ENCODE peak calls at places on chromosome 11, in four cellular contexts. P is H9, S is H1, L is IMR-90. T is an unnamed sample.

GRCh38 chr11:73359930-73360742 is 16.1 kb upstream of the RELT start:
- DNase-seq in P (peak; percentile 80), S (peak; percentile 83), L (peak; percentile 49), T (peak; percentile 75)

GRCh38 chr11:103636232-103636631 is 400.2 kb upstream of the DDI1 start:
- DNase-seq in P (no peak), S (no peak), L (no peak), T (no peak)

GRCh38 chr11:114296979-114297372 is 777 bp downstream of the NNMT start:
- DNase-seq in P (no peak), S (no peak), L (no peak), T (no peak)

GRCh38 chr11:45058344-45058743 is 88.1 kb upstream of the PRDM11 start:
- DNase-seq in P (no peak), S (no peak), L (no peak), T (no peak)

GRCh38 chr11:110571286-110571685 is 141.0 kb downstream of the ARHGAP20 start:
- DNase-seq in P (no peak), S (no peak), L (no peak), T (no peak)

GRCh38 chr11:110525883-110526282 is 96.1 kb downstream of the FDX1 start:
- DNase-seq in P (no peak), S (no peak), L (peak; percentile 92), T (no peak)

GRCh38 chr11:44766112-44766971 is 39.6 kb downstream of the TSPAN18 start:
- DNase-seq in P (peak; percentile 22), S (peak; percentile 38), L (peak; percentile 93), T (peak; percentile 79)

GRCh38 chr11:131385763-131386394 is 15.5 kb downstream of the NTM start:
- DNase-seq in P (no peak), S (no peak), L (no peak), T (no peak)

GRCh38 chr11:44007746-44008501 is 39.9 kb upstream of the ACCSL start:
- DNase-seq in P (peak; percentile 11), S (peak; percentile 32), L (no peak), T (peak; percentile 40)

GRCh38 chr11:31689559-31689958 is 121.6 kb downstream of the PAX6 start:
- DNase-seq in P (no peak), S (no peak), L (no peak), T (no peak)

GRCh38 chr11:128125723-128126122 is 461.6 kb downstream of the ETS1 start:
- DNase-seq in P (no peak), S (no peak), L (no peak), T (peak; percentile 3)

GRCh38 chr11:47847892-47848635 is at the start of gene NUP160:
- DNase-seq in P (peak; percentile 86), S (peak; percentile 95), L (peak; percentile 29), T (peak; percentile 87)

GRCh38 chr11:116418388-116419041 is 354.3 kb downstream of the BUD13 start:
- DNase-seq in P (no peak), S (no peak), L (no peak), T (no peak)
- H3K23ac ChIP-seq in P (no peak overlapping the region), S (no peak overlapping the region), L (no peak overlapping the region), T (no peak overlapping the region)

GRCh38 chr11:16911658-16912057 is 102.6 kb downstream of the PLEKHA7 start:
- DNase-seq in P (no peak), S (no peak), L (no peak), T (no peak)
- H3K9ac ChIP-seq in P (no peak overlapping the region), S (no peak overlapping the region), L (no peak overlapping the region), T (no peak overlapping the region)

GRCh38 chr11:68950268-68950667 is 30.5 kb downstream of the MRGPRD start:
- DNase-seq in P (peak; percentile 66), S (no peak), L (no peak), T (peak; percentile 70)

GRCh38 chr11:68946416-68947090 is 34.2 kb downstream of the MRGPRD start:
- DNase-seq in P (no peak), S (no peak), L (peak; percentile 89), T (no peak)

GRCh38 chr11:68948948-68949347 is 31.8 kb downstream of the MRGPRD start:
- DNase-seq in P (no peak), S (no peak), L (no peak), T (no peak)

GRCh38 chr11:68948496-68948895 is 32.3 kb downstream of the MRGPRD start:
- DNase-seq in P (no peak), S (no peak), L (peak; percentile 50), T (no peak)

GRCh38 chr11:68947151-68947550 is 33.6 kb downstream of the MRGPRD start:
- DNase-seq in P (no peak), S (no peak), L (no peak), T (no peak)
- H4K5ac ChIP-seq in P (no peak overlapping the region), S (no peak overlapping the region), L (no peak overlapping the region), T (no peak overlapping the region)

GRCh38 chr11:126510621-126511370 is 155.3 kb downstream of the ST3GAL4 start:
- DNase-seq in P (no peak), S (no peak), L (peak; percentile 15), T (peak; percentile 15)
- H3K23ac ChIP-seq in P (no peak overlapping the region), S (no peak overlapping the region), L (no peak overlapping the region), T (no peak overlapping the region)

DNA sequence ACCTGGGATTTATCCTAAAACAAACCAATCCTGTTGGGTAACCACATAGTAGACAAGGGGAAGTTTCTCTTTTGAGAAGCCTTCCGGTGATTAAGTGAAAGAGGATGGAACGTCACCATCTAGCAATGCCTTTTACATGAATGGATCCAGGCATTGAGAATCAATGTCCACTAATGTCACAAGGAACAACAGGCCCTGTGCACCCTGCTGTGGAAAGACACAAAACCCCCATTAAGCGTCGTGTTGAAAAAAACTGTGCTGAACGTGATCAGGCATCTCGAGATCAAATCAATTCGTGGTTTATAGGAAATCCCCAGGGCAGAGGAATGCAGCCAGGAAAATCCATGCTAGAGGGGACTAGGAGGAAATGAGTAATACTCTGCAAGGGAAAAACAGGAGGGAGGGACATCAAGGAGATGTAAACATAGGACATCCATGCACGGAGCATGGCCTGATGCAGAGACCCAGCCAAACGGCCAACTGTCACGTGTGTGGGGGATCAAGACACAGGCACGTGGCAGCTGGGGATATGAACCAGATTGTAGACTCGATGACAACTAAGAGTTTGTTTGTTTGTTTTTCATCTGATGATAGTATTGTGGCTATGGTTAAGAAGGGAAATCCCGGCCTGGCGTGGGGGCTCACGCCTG is 38.6 kb upstream of the CARS1 start:
- DNase-seq in P (no peak), S (peak; percentile 27), L (peak; percentile 91), T (peak; percentile 63)
- H3K9ac ChIP-seq in P (no peak overlapping the region), S (no peak overlapping the region), L (no peak overlapping the region), T (no peak overlapping the region)

GRCh38 chr11:64211181-64211872 is 4.8 kb downstream of the FERMT3 start:
- DNase-seq in P (no peak), S (no peak), L (no peak), T (no peak)

GRCh38 chr11:64208086-64208795 is 1.7 kb downstream of the FERMT3 start:
- DNase-seq in P (no peak), S (no peak), L (no peak), T (no peak)

GRCh38 chr11:64208796-64209562 is 2.5 kb downstream of the FERMT3 start:
- DNase-seq in P (no peak), S (no peak), L (no peak), T (no peak)

GRCh38 chr11:64209563-64209843 is 3.0 kb downstream of the FERMT3 start:
- DNase-seq in P (no peak), S (no peak), L (no peak), T (no peak)

DNA sequence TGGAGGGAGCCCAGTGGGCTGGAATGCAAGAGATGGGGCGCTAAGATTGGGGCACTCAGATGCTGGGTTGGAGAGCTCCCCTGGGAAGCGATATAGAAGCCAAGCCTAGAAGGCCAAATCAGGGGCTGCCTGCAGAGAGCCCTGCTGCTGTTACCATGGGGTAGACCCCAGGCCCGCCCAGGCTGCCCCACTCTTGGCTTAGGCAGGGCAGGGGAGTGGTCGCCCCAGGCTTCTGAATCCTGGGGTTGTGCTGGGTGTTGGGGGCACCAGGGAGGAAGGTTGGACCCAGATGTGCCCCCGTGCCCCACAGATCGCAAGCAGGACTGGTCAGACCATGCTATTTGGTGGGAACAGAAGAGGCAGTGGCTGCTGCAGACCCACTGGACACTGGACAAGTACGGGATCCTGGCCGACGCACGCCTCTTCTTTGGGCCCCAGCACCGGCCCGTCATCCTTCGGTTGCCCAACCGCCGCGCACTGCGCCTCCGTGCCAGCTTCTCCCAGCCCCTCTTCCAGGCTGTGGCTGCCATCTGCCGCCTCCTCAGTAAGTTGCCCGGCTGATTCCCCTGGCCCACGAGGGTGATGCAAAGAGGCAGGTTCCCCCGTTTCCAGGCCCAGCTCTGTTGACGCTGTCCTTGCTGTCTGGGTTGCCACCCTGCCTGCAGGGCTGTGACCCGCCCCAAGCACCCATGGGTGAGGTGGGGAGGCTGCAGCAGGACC is 3.9 kb downstream of the FERMT3 start:
- DNase-seq in P (no peak), S (no peak), L (no peak), T (no peak)
- H4K5ac ChIP-seq in P (no peak overlapping the region), S (no peak overlapping the region), L (no peak overlapping the region), T (no peak overlapping the region)

DNA sequence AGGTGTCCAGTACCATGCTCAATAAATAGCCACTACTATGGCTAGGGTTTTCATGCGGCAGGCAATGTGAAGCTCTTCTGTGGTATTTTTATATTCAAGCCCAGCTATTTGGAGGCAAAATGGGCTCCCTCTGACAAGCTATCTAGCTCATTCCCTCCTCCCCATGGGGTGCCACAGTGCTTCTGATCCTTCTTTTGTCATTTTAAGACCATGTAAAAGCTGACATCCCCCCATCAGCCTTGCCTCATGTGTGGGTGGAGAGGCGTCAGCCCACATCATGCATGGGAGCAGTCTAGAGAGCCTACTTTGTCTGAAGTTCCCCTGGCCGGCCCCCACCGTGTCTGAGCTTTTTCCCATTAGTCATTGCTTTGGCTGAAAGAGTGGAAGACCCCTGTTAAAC is 59.8 kb downstream of the NAV2 start:
- DNase-seq in P (peak; percentile 84), S (peak; percentile 66), L (no peak), T (peak; percentile 66)
- H3K23ac ChIP-seq in P (no peak overlapping the region), S (no peak overlapping the region), L (no peak overlapping the region), T (no peak overlapping the region)

T was measured in mesendoderm.